ENCODE peak calls at places on chromosomes 4 and X, in eight cellular contexts. I is substantia nigra; Z is fibroblast of mammary gland; J is HS-27A; N is GM03348; X is T-helper 2 cell; D is activated CD4-positive, alpha-beta T cell treated with anti-CD3 and anti-CD28 coated beads, Interleukin-2, amount 10 ng/mL, durations not matched to agents 7 days and 5 days; H is NCI-H2171. L is an unnamed sample.

GRCh38 chr4:113591982-113592381 is 169.6 kb downstream of the CAMK2D start:
- DNase-seq in D (no peak), X (no peak), J (no peak), H (no peak), I (no peak), Z (peak), N (peak), L (no peak)

GRCh38 chr4:188127157-188127874 is 11.9 kb upstream of the TRIML1 start:
- DNase-seq in X (no peak), N (peak), I (no peak), J (no peak), Z (peak), D (no peak), H (no peak), L (peak)

GRCh38 chrX:45803383-45803921 is 602.8 kb upstream of the DIPK2B start:
- DNase-seq in X (no peak), Z (peak), I (no peak), H (no peak), J (peak), N (peak), D (no peak), L (peak)

GRCh38 chrX:150352114-150352513 is 11.0 kb upstream of the MAMLD1 start:
- DNase-seq in N (no peak), Z (no peak), D (no peak), H (no peak), I (no peak), X (no peak), J (peak), L (no peak)

GRCh38 chr4:91243132-91243531 is 1060.6 kb upstream of the GRID2 start:
- DNase-seq in X (no peak), H (no peak), J (no peak), Z (no peak), I (no peak), D (no peak), N (no peak), L (no peak)

GRCh38 chr4:65791807-65792308 is 121.6 kb upstream of the EPHA5 start:
- DNase-seq in D (no peak), Z (peak), I (peak), H (no peak), J (no peak), N (no peak), X (no peak), L (no peak)

GRCh38 chr4:68877555-68877954 is 61.8 kb downstream of the UGT2B10 start:
- DNase-seq in X (no peak), Z (no peak), J (no peak), D (no peak), H (no peak), N (no peak), I (no peak), L (no peak)

GRCh38 chr4:79442422-79442821 is 34.4 kb upstream of the GK2 start:
- DNase-seq in Z (peak), D (no peak), J (no peak), X (no peak), H (no peak), N (no peak), I (no peak), L (no peak)

GRCh38 chr4:150940123-150940522 is 75.0 kb downstream of the LRBA start:
- DNase-seq in D (no peak), N (no peak), J (no peak), X (no peak), Z (no peak), I (no peak), H (no peak), L (no peak)

GRCh38 chrX:30706216-30706775 is 53.1 kb downstream of the GK start:
- DNase-seq in J (no peak), Z (no peak), N (no peak), H (no peak), I (no peak), X (no peak), D (no peak), L (no peak)

GRCh38 chrX:329291-329910 is 10.8 kb upstream of the GTPBP6 start:
- DNase-seq in Z (no peak), D (peak), N (no peak), H (no peak), I (no peak), J (no peak), X (no peak), L (no peak)

GRCh38 chrX:2819345-2820130 is 9.2 kb upstream of the GYG2 start:
- DNase-seq in D (no peak), N (peak), H (peak), I (no peak), X (no peak), J (no peak), Z (peak), L (peak)

GRCh38 chrX:115679460-115679859 is 118.5 kb downstream of the PLS3 start:
- DNase-seq in D (no peak), N (peak), Z (peak), I (no peak), X (no peak), H (no peak), J (no peak), L (peak)

GRCh38 chr4:6414578-6414977 is 57.8 kb downstream of the PPP2R2C start:
- DNase-seq in N (no peak), X (no peak), Z (no peak), H (no peak), D (no peak), J (no peak), I (no peak), L (no peak)

GRCh38 chr4:76188149-76188548 is 25.5 kb downstream of the SCARB2 start:
- DNase-seq in X (no peak), I (no peak), H (no peak), Z (no peak), J (no peak), D (no peak), N (no peak), L (no peak)

GRCh38 chr4:124330045-124330444 is 382.5 kb downstream of the ANKRD50 start:
- DNase-seq in I (no peak), N (no peak), X (no peak), D (no peak), Z (no peak), J (no peak), H (no peak), L (no peak)

GRCh38 chr4:53622739-53623151 is 31.5 kb upstream of the LNX1 start:
- DNase-seq in Z (peak), I (no peak), J (no peak), D (no peak), H (no peak), X (no peak), N (peak), L (no peak)

GRCh38 chr4:533318-534100 is 34.5 kb downstream of the PIGG start:
- DNase-seq in Z (no peak), D (no peak), I (no peak), H (no peak), J (no peak), X (no peak), N (no peak), L (no peak)

GRCh38 chrX:153900806-153901752 is 3.4 kb upstream of the AVPR2 start:
- DNase-seq in Z (peak), I (no peak), X (peak), D (peak), J (no peak), N (peak), H (peak), L (peak)

GRCh38 chr4:5753766-5754528 is 42.9 kb downstream of the EVC start:
- DNase-seq in I (no peak), H (no peak), N (peak), X (no peak), Z (peak), D (no peak), J (peak), L (peak)

GRCh38 chr4:99402765-99403164 is 32.4 kb downstream of the ADH7 start:
- DNase-seq in X (no peak), H (no peak), N (no peak), I (no peak), J (no peak), D (no peak), Z (no peak), L (no peak)

GRCh38 chr4:186651624-186652023 is 72.0 kb downstream of the FAT1 start:
- DNase-seq in H (no peak), Z (no peak), I (peak), X (no peak), N (no peak), J (no peak), D (no peak), L (peak)

GRCh38 chrX:154135458-154136229 is 8.4 kb upstream of the OPN1LW start:
- DNase-seq in I (no peak), J (no peak), D (peak), N (no peak), H (no peak), Z (no peak), X (no peak), L (no peak)

GRCh38 chr4:87073570-87074470 is 139.0 kb downstream of the AFF1 start:
- DNase-seq in J (no peak), D (peak), H (no peak), Z (no peak), N (no peak), I (peak), X (no peak), L (no peak)

GRCh38 chr4:8672486-8672885 is 79.9 kb downstream of the CPZ start:
- DNase-seq in J (no peak), H (no peak), D (no peak), X (no peak), N (no peak), Z (no peak), I (no peak), L (no peak)

L was measured in hepatic stellate cell.